ENCODE peak calls at places on chromosomes 7 and 10, in eight cellular contexts. K is body of pancreas; V is CD8-positive, alpha-beta memory T cell; J is PC-9; A is breast epithelium; Q is lung; W is neural progenitor cell; P is neuronal stem cell. H is an unnamed sample.

GRCh38 chr7:139125637-139126036 is 16.1 kb upstream of the ZC3HAV1 start:
- DNase-seq in K (no peak), V (no peak), J (no peak), A (no peak), Q (no peak), W (no peak), P (no peak), H (no peak)

GRCh38 chr7:138564365-138564764 is 104.3 kb downstream of the TRIM24 start:
- DNase-seq in K (no peak), V (no peak), J (peak; percentile 71), A (no peak), Q (peak; percentile 34), W (no peak), P (no peak), H (peak; percentile 52)

GRCh38 chr7:101784275-101785127 is 32.9 kb upstream of the CUX1 start:
- DNase-seq in K (no peak), V (no peak), J (no peak), A (no peak), Q (no peak), W (no peak), P (no peak), H (no peak)

GRCh38 chr7:24968165-24968564 is 11.8 kb downstream of the OSBPL3 start:
- DNase-seq in K (no peak), V (no peak), J (no peak), A (no peak), Q (no peak), W (no peak), P (no peak), H (no peak)

GRCh38 chr7:75740846-75741497 is 2.2 kb upstream of the HIP1 start:
- DNase-seq in K (peak; percentile 19), V (no peak), J (no peak), A (no peak), Q (peak; percentile 44), W (peak; percentile 33), P (no peak), H (peak; percentile 29)

GRCh38 chr10:5816170-5816569 is 2.9 kb upstream of the GDI2 start:
- DNase-seq in K (no peak), V (no peak), J (no peak), A (no peak), Q (no peak), W (no peak), P (no peak), H (no peak)

GRCh38 chr7:100826546-100827329 is 585 bp downstream of the EPHB4 start:
- DNase-seq in K (no peak), V (no peak), J (peak; percentile 8), A (no peak), Q (no peak), W (peak; percentile 61), P (no peak), H (no peak)

GRCh38 chr10:121838149-121838548 is 89.7 kb downstream of the ATE1 start:
- DNase-seq in K (peak; percentile 67), V (no peak), J (no peak), A (no peak), Q (no peak), W (no peak), P (no peak), H (no peak)

GRCh38 chr10:116300477-116301034 is 23.7 kb upstream of the CCDC172 start:
- DNase-seq in K (no peak), V (no peak), J (no peak), A (no peak), Q (no peak), W (no peak), P (no peak), H (no peak)

GRCh38 chr10:131187274-131187673 is 124.2 kb downstream of the TCERG1L start:
- DNase-seq in K (no peak), V (no peak), J (no peak), A (no peak), Q (no peak), W (no peak), P (no peak), H (no peak)

GRCh38 chr7:79050592-79050991 is 402.9 kb downstream of the MAGI2 start:
- DNase-seq in K (no peak), V (no peak), J (peak; percentile 53), A (no peak), Q (no peak), W (no peak), P (no peak), H (no peak)

GRCh38 chr7:37285701-37286475 is 162.8 kb downstream of the ELMO1 start:
- DNase-seq in K (no peak), V (no peak), J (no peak), A (no peak), Q (no peak), W (no peak), P (no peak), H (no peak)

GRCh38 chr7:136549756-136550155 is 318.7 kb upstream of the CHRM2 start:
- DNase-seq in K (no peak), V (no peak), J (no peak), A (no peak), Q (no peak), W (no peak), P (no peak), H (no peak)

GRCh38 chr7:131039355-131039762 is 288.3 kb upstream of the MKLN1 start:
- DNase-seq in K (no peak), V (no peak), J (no peak), A (no peak), Q (no peak), W (no peak), P (no peak), H (no peak)

GRCh38 chr7:27992755-27993478 is 187.7 kb downstream of the JAZF1 start:
- DNase-seq in K (no peak), V (no peak), J (no peak), A (no peak), Q (no peak), W (no peak), P (no peak), H (no peak)

GRCh38 chr10:43749940-43750552 is 101.4 kb upstream of the ZNF32 start:
- DNase-seq in K (no peak), V (no peak), J (no peak), A (no peak), Q (no peak), W (no peak), P (no peak), H (no peak)

GRCh38 chr10:122374859-122375721 is 582 bp downstream of the PLEKHA1 start:
- DNase-seq in K (peak; percentile 79), V (peak; percentile 80), J (peak; percentile 67), A (peak; percentile 56), Q (peak; percentile 60), W (peak; percentile 77), P (peak; percentile 50), H (peak; percentile 67)

GRCh38 chr7:130804156-130804708 is 70.2 kb upstream of the KLF14 start:
- DNase-seq in K (no peak), V (no peak), J (no peak), A (no peak), Q (no peak), W (no peak), P (no peak), H (no peak)

GRCh38 chr10:78202386-78202785 is 168.7 kb downstream of the RPS24 start:
- DNase-seq in K (no peak), V (no peak), J (no peak), A (no peak), Q (no peak), W (no peak), P (no peak), H (no peak)

GRCh38 chr10:117537436-117537903 is 5.1 kb upstream of the EMX2 start:
- DNase-seq in K (no peak), V (no peak), J (peak; percentile 4), A (no peak), Q (no peak), W (peak; percentile 83), P (peak; percentile 64), H (no peak)

GRCh38 chr10:78464118-78464855 is 430.6 kb downstream of the RPS24 start:
- DNase-seq in K (no peak), V (no peak), J (no peak), A (no peak), Q (no peak), W (no peak), P (no peak), H (peak; percentile 5)

GRCh38 chr7:20312562-20312961 is 18.1 kb upstream of the ITGB8 start:
- DNase-seq in K (no peak), V (no peak), J (no peak), A (no peak), Q (no peak), W (no peak), P (no peak), H (no peak)

GRCh38 chr7:52911795-52912194 is 123.6 kb upstream of the POM121L12 start:
- DNase-seq in K (no peak), V (no peak), J (no peak), A (no peak), Q (no peak), W (no peak), P (no peak), H (no peak)

DNA sequence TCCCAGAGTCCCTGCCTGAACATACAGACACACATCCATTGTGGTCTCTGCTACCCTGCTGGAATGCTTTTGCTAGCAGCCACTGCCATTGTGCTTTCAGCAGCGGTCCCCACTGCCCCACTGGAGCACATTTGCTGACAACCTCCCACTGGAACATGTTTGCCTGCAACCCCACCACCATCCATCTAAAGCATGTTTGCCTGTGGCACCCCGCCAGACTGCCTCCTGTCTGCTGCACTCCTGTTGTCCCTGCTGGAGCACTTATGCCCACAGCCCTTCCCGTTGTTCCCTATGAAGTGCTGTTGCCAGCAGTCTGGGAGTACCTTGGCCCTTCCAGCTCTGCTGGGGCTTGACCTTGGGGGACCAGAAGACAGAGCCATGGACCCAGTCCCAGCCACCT is 136.3 kb downstream of the ARL5B start:
- DNase-seq in K (no peak), V (no peak), J (no peak), A (no peak), Q (no peak), W (no peak), P (no peak), H (no peak)
- H3K9me3 ChIP-seq in K (no peaks in the 10 kb centered on the region), V (no peaks in the 10 kb centered on the region), J (no peaks in the 10 kb centered on the region), A (no peaks in the 10 kb centered on the region), Q (peaks cover 4% of the 10 kb centered on the region), W (no peaks in the 10 kb centered on the region), P (no peaks in the 10 kb centered on the region), H (peaks cover 6% of the 10 kb centered on the region)

GRCh38 chr7:64998865-64999164 is 7.7 kb downstream of the ERV3-1 start:
- DNase-seq in K (no peak), V (no peak), J (no peak), A (no peak), Q (no peak), W (no peak), P (no peak), H (no peak)
- H3K9me3 ChIP-seq in K (no peaks in the 10 kb centered on the region), V (peaks cover 42% of the 10 kb centered on the region), J (peaks cover 65% of the 10 kb centered on the region), A (peaks cover 9% of the 10 kb centered on the region), Q (peaks cover 29% of the 10 kb centered on the region), W (peaks cover 22% of the 10 kb centered on the region), P (peaks cover 99% of the 10 kb centered on the region), H (peaks cover 31% of the 10 kb centered on the region)

GRCh38 chr7:157952050-157952667 is 615.4 kb downstream of the DNAJB6 start:
- DNase-seq in K (no peak), V (no peak), J (no peak), A (no peak), Q (no peak), W (no peak), P (no peak), H (no peak)
- H3K9me3 ChIP-seq in K (no peaks in the 10 kb centered on the region), V (no peaks in the 10 kb centered on the region), J (peaks cover 8% of the 10 kb centered on the region), A (peaks cover 9% of the 10 kb centered on the region), Q (peaks cover 13% of the 10 kb centered on the region), W (peaks cover 9% of the 10 kb centered on the region), P (peaks cover 7% of the 10 kb centered on the region), H (peaks cover 30% of the 10 kb centered on the region)

DNA sequence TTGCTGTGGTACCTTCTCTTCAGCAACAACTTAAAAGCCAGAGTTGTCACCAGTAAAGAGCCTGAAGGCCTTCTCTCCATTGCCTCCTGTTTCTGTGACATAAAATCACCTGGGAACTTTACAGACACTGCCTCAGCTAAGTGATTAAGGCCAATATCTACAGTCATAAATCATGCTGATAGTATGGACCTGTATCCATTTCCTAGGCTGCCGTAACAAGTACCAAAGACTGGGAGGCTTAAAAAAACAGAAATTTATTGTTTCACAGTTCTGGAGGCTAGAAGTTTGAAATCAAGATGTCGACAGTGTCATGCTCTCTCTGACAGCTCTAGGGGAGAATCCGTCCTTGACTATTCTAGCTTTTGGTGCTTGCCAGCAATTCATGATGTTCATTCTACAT is 108.4 kb upstream of the UNC5B start:
- DNase-seq in K (no peak), V (no peak), J (no peak), A (no peak), Q (no peak), W (no peak), P (no peak), H (no peak)
- H3K9me3 ChIP-seq in K (no peaks in the 10 kb centered on the region), V (no peaks in the 10 kb centered on the region), J (no peaks in the 10 kb centered on the region), A (no peaks in the 10 kb centered on the region), Q (peaks cover 4% of the 10 kb centered on the region), W (no peaks in the 10 kb centered on the region), P (no peaks in the 10 kb centered on the region), H (no peaks in the 10 kb centered on the region)